ENCODE peak calls at places on chromosomes 6 and 20, in seven cellular contexts. One of them, this sample, is unnamed. For H3K4me1, the result is how much of the 10 kb centered on the place peaks cover.

GRCh38 chr6:52227495-52227894 is 16.8 kb downstream of the IL17F start:
- DNase-seq in vagina: no peak
- DNase-seq in BE2C: no peak
- DNase-seq in left ventricle myocardium inferior: no peak
- DNase-seq in K562: no peak
- DNase-seq in sigmoid colon: no peak
- DNase-seq in astrocyte: no peak
- DNase-seq in this sample: no peak

GRCh38 chr6:18412644-18413043 is 25.5 kb downstream of the RNF144B start:
- DNase-seq in astrocyte: peak
- DNase-seq in left ventricle myocardium inferior: no peak
- DNase-seq in BE2C: no peak
- DNase-seq in K562: no peak
- DNase-seq in sigmoid colon: no peak
- DNase-seq in vagina: no peak
- DNase-seq in this sample: no peak

GRCh38 chr20:2610326-2610725 is 42.1 kb upstream of the NOP56 start:
- DNase-seq in left ventricle myocardium inferior: no peak
- DNase-seq in sigmoid colon: no peak
- DNase-seq in vagina: peak
- DNase-seq in astrocyte: no peak
- DNase-seq in BE2C: no peak
- DNase-seq in K562: no peak
- DNase-seq in this sample: no peak

GRCh38 chr20:5070570-5070969 is 49.2 kb downstream of the PCNA start:
- DNase-seq in BE2C: no peak
- DNase-seq in left ventricle myocardium inferior: no peak
- DNase-seq in sigmoid colon: no peak
- DNase-seq in vagina: no peak
- DNase-seq in astrocyte: no peak
- DNase-seq in K562: no peak
- DNase-seq in this sample: no peak

GRCh38 chr20:1434571-1435336 is 31.9 kb downstream of the NSFL1C start:
- DNase-seq in astrocyte: peak
- DNase-seq in sigmoid colon: no peak
- DNase-seq in BE2C: no peak
- DNase-seq in K562: peak
- DNase-seq in left ventricle myocardium inferior: no peak
- DNase-seq in vagina: no peak
- DNase-seq in this sample: no peak

GRCh38 chr6:111975501-111975900 is 78.4 kb upstream of the CCN6 start:
- DNase-seq in sigmoid colon: no peak
- DNase-seq in astrocyte: no peak
- DNase-seq in vagina: no peak
- DNase-seq in BE2C: no peak
- DNase-seq in K562: no peak
- DNase-seq in left ventricle myocardium inferior: no peak
- DNase-seq in this sample: no peak

GRCh38 chr6:42166444-42167141 is 6.6 kb upstream of the GUCA1A start:
- DNase-seq in sigmoid colon: no peak
- DNase-seq in astrocyte: peak
- DNase-seq in K562: peak
- DNase-seq in vagina: no peak
- DNase-seq in left ventricle myocardium inferior: peak
- DNase-seq in BE2C: peak
- DNase-seq in this sample: peak

GRCh38 chr6:157760137-157760536 is 62.9 kb upstream of the SNX9 start:
- DNase-seq in astrocyte: no peak
- DNase-seq in sigmoid colon: no peak
- DNase-seq in BE2C: no peak
- DNase-seq in K562: no peak
- DNase-seq in vagina: no peak
- DNase-seq in left ventricle myocardium inferior: no peak
- DNase-seq in this sample: no peak

GRCh38 chr20:23484081-23484480 is 6.8 kb upstream of the CST8 start:
- DNase-seq in sigmoid colon: no peak
- DNase-seq in left ventricle myocardium inferior: no peak
- DNase-seq in astrocyte: no peak
- DNase-seq in vagina: no peak
- DNase-seq in BE2C: no peak
- DNase-seq in K562: no peak
- DNase-seq in this sample: no peak

GRCh38 chr6:40809627-40810026 is 222.5 kb upstream of the LRFN2 start:
- DNase-seq in sigmoid colon: no peak
- DNase-seq in BE2C: no peak
- DNase-seq in K562: no peak
- DNase-seq in vagina: no peak
- DNase-seq in left ventricle myocardium inferior: no peak
- DNase-seq in astrocyte: no peak
- DNase-seq in this sample: no peak

GRCh38 chr20:13856356-13856755 is 71.5 kb downstream of the NDUFAF5 start:
- DNase-seq in left ventricle myocardium inferior: no peak
- DNase-seq in sigmoid colon: no peak
- DNase-seq in BE2C: no peak
- DNase-seq in astrocyte: no peak
- DNase-seq in K562: no peak
- DNase-seq in vagina: no peak
- DNase-seq in this sample: no peak

GRCh38 chr20:40457404-40457803 is 231.6 kb downstream of the MAFB start:
- DNase-seq in sigmoid colon: no peak
- DNase-seq in left ventricle myocardium inferior: no peak
- DNase-seq in K562: no peak
- DNase-seq in vagina: no peak
- DNase-seq in BE2C: no peak
- DNase-seq in astrocyte: no peak
- DNase-seq in this sample: no peak

GRCh38 chr6:82040405-82041221 is 206.9 kb downstream of the IBTK start:
- DNase-seq in vagina: no peak
- DNase-seq in sigmoid colon: no peak
- DNase-seq in astrocyte: peak
- DNase-seq in BE2C: peak
- DNase-seq in left ventricle myocardium inferior: no peak
- DNase-seq in K562: peak
- DNase-seq in this sample: peak

GRCh38 chr6:123965894-123966293 is 162.2 kb downstream of the NKAIN2 start:
- DNase-seq in BE2C: no peak
- DNase-seq in left ventricle myocardium inferior: no peak
- DNase-seq in astrocyte: no peak
- DNase-seq in K562: no peak
- DNase-seq in vagina: no peak
- DNase-seq in sigmoid colon: no peak
- DNase-seq in this sample: no peak

GRCh38 chr20:46330831-46331371 is 22.6 kb upstream of the CDH22 start:
- DNase-seq in left ventricle myocardium inferior: no peak
- DNase-seq in sigmoid colon: no peak
- DNase-seq in K562: no peak
- DNase-seq in vagina: no peak
- DNase-seq in BE2C: no peak
- DNase-seq in astrocyte: no peak
- DNase-seq in this sample: no peak

GRCh38 chr20:1267809-1268374 is 1.8 kb downstream of the SNPH start:
- DNase-seq in left ventricle myocardium inferior: no peak
- DNase-seq in vagina: no peak
- DNase-seq in astrocyte: no peak
- DNase-seq in sigmoid colon: peak
- DNase-seq in K562: no peak
- DNase-seq in BE2C: no peak
- DNase-seq in this sample: no peak

GRCh38 chr6:34295721-34296120 is 46.9 kb upstream of the SMIM29 start:
- DNase-seq in BE2C: no peak
- DNase-seq in K562: no peak
- DNase-seq in astrocyte: no peak
- DNase-seq in sigmoid colon: no peak
- DNase-seq in vagina: no peak
- DNase-seq in left ventricle myocardium inferior: no peak
- DNase-seq in this sample: no peak

GRCh38 chr6:112882381-112882780 is 535.3 kb downstream of the RFPL4B start:
- DNase-seq in BE2C: no peak
- DNase-seq in sigmoid colon: no peak
- DNase-seq in left ventricle myocardium inferior: no peak
- DNase-seq in vagina: no peak
- DNase-seq in K562: no peak
- DNase-seq in astrocyte: peak
- DNase-seq in this sample: no peak

GRCh38 chr6:167015302-167015701 is 16.1 kb downstream of the CEP43 start:
- DNase-seq in vagina: no peak
- DNase-seq in sigmoid colon: no peak
- DNase-seq in astrocyte: no peak
- DNase-seq in left ventricle myocardium inferior: no peak
- DNase-seq in K562: no peak
- DNase-seq in BE2C: no peak
- DNase-seq in this sample: no peak

GRCh38 chr6:167797079-167797870 is 29.4 kb upstream of the AFDN start:
- DNase-seq in K562: no peak
- DNase-seq in left ventricle myocardium inferior: no peak
- DNase-seq in vagina: no peak
- DNase-seq in BE2C: no peak
- DNase-seq in astrocyte: no peak
- DNase-seq in sigmoid colon: no peak
- DNase-seq in this sample: peak

GRCh38 chr6:20433321-20433720 is 31.6 kb downstream of the E2F3 start:
- DNase-seq in K562: no peak
- DNase-seq in BE2C: no peak
- DNase-seq in left ventricle myocardium inferior: no peak
- DNase-seq in sigmoid colon: no peak
- DNase-seq in vagina: no peak
- DNase-seq in astrocyte: no peak
- DNase-seq in this sample: no peak

GRCh38 chr6:90319044-90319443 is 22.4 kb upstream of the BACH2 start:
- DNase-seq in sigmoid colon: no peak
- DNase-seq in BE2C: no peak
- DNase-seq in vagina: no peak
- DNase-seq in left ventricle myocardium inferior: no peak
- DNase-seq in astrocyte: peak
- DNase-seq in K562: no peak
- DNase-seq in this sample: no peak

GRCh38 chr6:67887747-67888545 is 747.1 kb upstream of the ADGRB3 start:
- DNase-seq in astrocyte: no peak
- DNase-seq in K562: peak
- DNase-seq in sigmoid colon: no peak
- DNase-seq in BE2C: no peak
- DNase-seq in vagina: no peak
- DNase-seq in left ventricle myocardium inferior: no peak
- DNase-seq in this sample: peak

GRCh38 chr6:149484733-149485700 is at the start of gene ZC3H12D:
- DNase-seq in BE2C: no peak
- DNase-seq in vagina: no peak
- DNase-seq in sigmoid colon: peak
- DNase-seq in astrocyte: peak
- DNase-seq in left ventricle myocardium inferior: peak
- DNase-seq in K562: no peak
- DNase-seq in this sample: peak
- H3K4me3 ChIP-seq in BE2C: no peak
- H3K4me3 ChIP-seq in vagina: peak
- H3K4me3 ChIP-seq in sigmoid colon: peak
- H3K4me3 ChIP-seq in astrocyte: no peak
- H3K4me3 ChIP-seq in left ventricle myocardium inferior: peak
- H3K4me3 ChIP-seq in K562: no peak
- H3K4me3 ChIP-seq in this sample: no peak

DNA sequence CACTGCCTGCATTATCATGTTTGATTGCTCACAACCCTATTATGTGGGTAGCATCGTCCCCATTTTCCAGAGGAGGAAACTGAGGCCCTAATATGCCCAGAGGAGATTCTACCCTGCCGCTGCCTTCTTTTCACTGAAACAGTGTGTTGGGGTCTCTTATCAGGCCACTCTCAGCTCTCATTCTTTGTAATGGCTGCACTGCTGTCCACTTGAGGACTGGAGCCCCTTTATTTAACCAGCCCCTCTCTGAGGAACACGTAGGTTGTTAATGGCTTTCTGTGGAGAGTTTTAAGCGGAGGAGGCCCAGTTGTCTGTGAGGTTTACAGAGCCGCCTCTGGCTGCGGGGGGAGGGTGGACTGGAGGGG is 32.5 kb downstream of the SRC start:
- DNase-seq in sigmoid colon: no peak
- DNase-seq in left ventricle myocardium inferior: no peak
- DNase-seq in K562: no peak
- DNase-seq in vagina: no peak
- DNase-seq in astrocyte: no peak
- DNase-seq in BE2C: no peak
- DNase-seq in this sample: no peak
- H3K4me1 ChIP-seq in sigmoid colon: under half
- H3K4me1 ChIP-seq in left ventricle myocardium inferior: under half
- H3K4me1 ChIP-seq in K562: under half
- H3K4me1 ChIP-seq in vagina: under half
- H3K4me1 ChIP-seq in astrocyte: under half
- H3K4me1 ChIP-seq in BE2C: under half
- H3K4me1 ChIP-seq in this sample: under half

GRCh38 chr20:61599061-61599930 is 347.2 kb downstream of the CDH4 start:
- DNase-seq in sigmoid colon: no peak
- DNase-seq in BE2C: no peak
- DNase-seq in K562: peak
- DNase-seq in astrocyte: no peak
- DNase-seq in left ventricle myocardium inferior: no peak
- DNase-seq in vagina: no peak
- DNase-seq in this sample: no peak
- TF ChIP-seq CTCF in sigmoid colon: no peak
- TF ChIP-seq CTCF in BE2C: no peak
- TF ChIP-seq CTCF in K562: peak
- TF ChIP-seq CTCF in astrocyte: no peak
- TF ChIP-seq CTCF in left ventricle myocardium inferior: no peak
- TF ChIP-seq CTCF in vagina: no peak
- TF ChIP-seq CTCF in this sample: no peak

DNA sequence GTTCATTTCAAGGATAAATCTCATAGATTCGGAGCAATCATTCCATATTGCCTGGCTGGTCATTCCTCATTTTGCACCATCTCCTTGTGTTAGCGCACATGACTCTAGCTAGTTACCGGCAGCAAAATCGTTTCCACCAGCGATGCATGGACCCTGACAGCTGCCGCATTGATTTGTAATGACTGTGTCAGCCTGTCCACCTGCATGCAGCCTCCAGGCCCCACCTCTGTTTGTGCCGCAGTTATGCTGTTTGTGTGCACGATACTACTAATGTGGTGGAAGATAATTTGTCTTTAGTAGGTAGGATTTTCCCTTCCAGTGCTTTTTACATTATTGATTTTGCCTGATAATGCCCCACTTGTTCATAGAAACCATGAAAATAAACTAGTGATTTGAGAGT is 164.0 kb downstream of the TBC1D7 start:
- DNase-seq in left ventricle myocardium inferior: no peak
- DNase-seq in sigmoid colon: no peak
- DNase-seq in astrocyte: no peak
- DNase-seq in vagina: no peak
- DNase-seq in K562: no peak
- DNase-seq in BE2C: no peak
- DNase-seq in this sample: no peak
- H3K4me3 ChIP-seq in left ventricle myocardium inferior: no peak
- H3K4me3 ChIP-seq in sigmoid colon: no peak
- H3K4me3 ChIP-seq in astrocyte: no peak
- H3K4me3 ChIP-seq in vagina: no peak
- H3K4me3 ChIP-seq in K562: no peak
- H3K4me3 ChIP-seq in BE2C: no peak
- H3K4me3 ChIP-seq in this sample: no peak